ENCODE peak calls at places on chromosomes 3 and 15, in six cellular contexts. D, P, K, R, F and E are unnamed samples.

GRCh38 chr3:165339753-165340152 is 143.6 kb upstream of the SLITRK3 start:
- DNase-seq in D (no peak), P (no peak), K (no peak), R (no peak), F (no peak), E (no peak)

GRCh38 chr3:60456180-60456579 is 795.1 kb downstream of the FHIT start:
- DNase-seq in D (no peak), P (peak), K (no peak), R (no peak), F (no peak), E (no peak)

GRCh38 chr3:34969513-34969912 is 669.8 kb upstream of the ARPP21 start:
- DNase-seq in D (no peak), P (no peak), K (no peak), R (no peak), F (no peak), E (no peak)

GRCh38 chr3:129289201-129289921 is 10.7 kb downstream of the HMCES start:
- DNase-seq in D (peak), P (no peak), K (no peak), R (no peak), F (no peak), E (no peak)

GRCh38 chr3:182092662-182093262 is 381.0 kb downstream of the SOX2 start:
- DNase-seq in D (no peak), P (no peak), K (no peak), R (no peak), F (peak), E (no peak)

GRCh38 chr3:23809840-23810341 is 4.1 kb downstream of the UBE2E1 start:
- DNase-seq in D (no peak), P (peak), K (no peak), R (no peak), F (peak), E (no peak)

GRCh38 chr3:153166206-153166605 is 4.2 kb downstream of the RAP2B start:
- DNase-seq in D (no peak), P (peak), K (no peak), R (no peak), F (no peak), E (no peak)

GRCh38 chr3:18424862-18425640 is at the start of gene SATB1:
- DNase-seq in D (peak), P (peak), K (peak), R (peak), F (peak), E (peak)

GRCh38 chr3:47405820-47406761 is 25.3 kb downstream of the PTPN23 start:
- DNase-seq in D (no peak), P (no peak), K (no peak), R (no peak), F (no peak), E (no peak)

GRCh38 chr3:47404955-47405790 is 24.4 kb downstream of the PTPN23 start:
- DNase-seq in D (no peak), P (no peak), K (no peak), R (no peak), F (no peak), E (no peak)

GRCh38 chr3:47407896-47408838 is 27.3 kb downstream of the PTPN23 start:
- DNase-seq in D (no peak), P (no peak), K (no peak), R (no peak), F (no peak), E (no peak)

GRCh38 chr3:47408839-47409229 is 28.0 kb downstream of the PTPN23 start:
- DNase-seq in D (no peak), P (no peak), K (no peak), R (no peak), F (no peak), E (no peak)

GRCh38 chr3:47406762-47407149 is 25.9 kb downstream of the PTPN23 start:
- DNase-seq in D (no peak), P (no peak), K (no peak), R (no peak), F (peak), E (no peak)
- TF ChIP-seq CTCF in D (no peak), P (no peak), K (no peak), R (no peak), F (peak), E (no peak)

GRCh38 chr3:47799733-47800132 is 3.2 kb upstream of the DHX30 start:
- DNase-seq in D (no peak), P (no peak), K (no peak), R (no peak), F (no peak), E (no peak)
- TF ChIP-seq CTCF in D (peak), P (peak), K (no peak), R (no peak), F (peak), E (no peak)

GRCh38 chr3:152109038-152109437 is 159.7 kb upstream of the MBNL1 start:
- DNase-seq in D (no peak), P (no peak), K (no peak), R (no peak), F (no peak), E (no peak)
- TF ChIP-seq CTCF in D (no peak), P (no peak), K (no peak), R (no peak), F (no peak), E (no peak)

GRCh38 chr3:71022552-71023335 is 560.8 kb downstream of the FOXP1 start:
- DNase-seq in D (no peak), P (no peak), K (no peak), R (no peak), F (no peak), E (no peak)
- TF ChIP-seq CTCF in D (no peak), P (no peak), K (no peak), R (no peak), F (peak), E (no peak)

GRCh38 chr15:42494998-42495360 is 455 bp upstream of the SNAP23 start:
- DNase-seq in D (peak), P (no peak), K (no peak), R (no peak), F (no peak), E (no peak)

GRCh38 chr15:42491540-42492225 is 742 bp upstream of the ZNF106 start:
- DNase-seq in D (peak), P (no peak), K (no peak), R (no peak), F (no peak), E (no peak)

GRCh38 chr15:42490246-42490742 is 647 bp downstream of the ZNF106 start:
- DNase-seq in D (no peak), P (no peak), K (no peak), R (no peak), F (peak), E (no peak)

GRCh38 chr15:42493694-42494093 is 1.7 kb upstream of the SNAP23 start:
- DNase-seq in D (no peak), P (no peak), K (no peak), R (no peak), F (peak), E (no peak)

DNA sequence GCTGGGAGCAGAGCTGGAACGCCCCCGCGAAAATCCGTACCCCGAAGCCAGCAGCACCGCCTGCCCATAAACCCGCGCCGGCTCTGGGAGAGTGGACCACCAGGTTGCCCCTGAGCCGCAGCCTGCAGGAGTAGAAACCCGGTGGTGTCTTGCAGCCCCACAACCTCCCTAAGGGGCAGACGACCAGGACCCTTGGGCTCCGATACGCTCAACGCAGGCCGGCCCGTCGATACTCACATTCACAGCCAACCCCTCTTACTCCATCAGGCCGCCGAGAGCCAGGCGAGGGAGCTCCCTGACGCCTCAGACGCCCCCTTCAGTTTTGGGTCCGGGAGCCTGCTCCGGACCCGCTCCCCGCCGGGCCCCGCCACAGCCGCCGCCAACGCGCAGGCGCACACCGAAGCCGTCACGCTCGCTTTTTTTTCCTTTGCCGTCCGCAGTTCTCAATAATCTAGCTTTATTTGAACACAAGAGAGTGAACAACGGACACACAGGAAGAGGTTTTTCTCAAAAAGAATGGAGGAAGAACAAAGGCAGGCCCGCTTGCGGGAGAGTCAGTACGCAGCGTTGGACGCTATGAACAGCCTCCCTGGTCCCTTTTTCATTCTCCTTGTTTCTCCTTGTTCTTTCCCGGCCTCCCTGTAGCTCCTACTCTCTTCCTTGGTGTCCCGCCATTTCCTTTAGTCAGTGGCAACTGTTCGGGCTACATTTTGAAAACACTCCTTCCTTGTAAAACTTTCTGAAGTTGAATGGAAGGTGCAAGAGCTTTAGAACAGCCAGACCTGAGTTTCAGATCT is at the start of gene ZNF106:
- DNase-seq in D (peak), P (peak), K (peak), R (peak), F (peak), E (peak)
- TF ChIP-seq CTCF in D (no peak), P (no peak), K (no peak), R (no peak), F (peak), E (no peak)

GRCh38 chr3:71302604-71303003 is 280.9 kb downstream of the FOXP1 start:
- DNase-seq in D (no peak), P (peak), K (no peak), R (no peak), F (no peak), E (no peak)

GRCh38 chr3:71304261-71304646 is 279.3 kb downstream of the FOXP1 start:
- DNase-seq in D (no peak), P (no peak), K (no peak), R (no peak), F (no peak), E (no peak)

GRCh38 chr3:71305246-71306206 is 278.0 kb downstream of the FOXP1 start:
- DNase-seq in D (no peak), P (peak), K (no peak), R (peak), F (no peak), E (peak)

GRCh38 chr3:71303627-71304260 is 279.8 kb downstream of the FOXP1 start:
- DNase-seq in D (no peak), P (peak), K (no peak), R (no peak), F (no peak), E (no peak)

GRCh38 chr3:71304684-71305083 is 278.8 kb downstream of the FOXP1 start:
- DNase-seq in D (peak), P (peak), K (no peak), R (no peak), F (no peak), E (no peak)
- TF ChIP-seq CTCF in D (no peak), P (peak), K (no peak), R (peak), F (peak), E (peak)

GRCh38 chr15:77412972-77413371 is 6.9 kb downstream of the PEAK1 start:
- DNase-seq in D (no peak), P (no peak), K (no peak), R (no peak), F (no peak), E (no peak)
- TF ChIP-seq CTCF in D (no peak), P (no peak), K (no peak), R (no peak), F (no peak), E (no peak)